ENCODE peak calls at places on chromosomes 3 and 15, in four cellular contexts. P is tibial nerve, C is brain microvascular endothelial cell, T is bronchial epithelial cell. E is an unnamed sample.

GRCh38 chr3:55511895-55512585 is 24.9 kb upstream of the WNT5A start:
- DNase-seq in P (no peak), C (no peak), T (peak; percentile 58), E (peak; percentile 42)

GRCh38 chr3:126395846-126396513 is 1.3 kb downstream of the CFAP100 start:
- DNase-seq in T (no peak), C (no peak), P (no peak), E (no peak)

GRCh38 chr3:192827208-192827607 is 90.4 kb downstream of the MB21D2 start:
- DNase-seq in P (no peak), T (no peak), C (no peak), E (no peak)

GRCh38 chr15:48802867-48803266 is 8.0 kb downstream of the CEP152 start:
- DNase-seq in P (no peak), T (peak; percentile 89), C (peak; percentile 94), E (peak; percentile 75)

GRCh38 chr15:67267951-67268941 is 13.7 kb downstream of the IQCH start:
- DNase-seq in C (no peak), T (no peak), P (no peak), E (no peak)

GRCh38 chr3:113132571-113132996 is 78.8 kb upstream of the BOC start:
- DNase-seq in C (no peak), T (peak; percentile 38), P (no peak), E (peak; percentile 53)

GRCh38 chr3:124026516-124026915 is 34.6 kb upstream of the ROPN1 start:
- DNase-seq in T (no peak), C (no peak), P (no peak), E (no peak)

GRCh38 chr3:69569520-69569919 is 169.7 kb upstream of the MITF start:
- DNase-seq in P (no peak), C (no peak), T (no peak), E (no peak)

GRCh38 chr3:54427951-54428871 is 305.9 kb downstream of the CACNA2D3 start:
- DNase-seq in C (peak; percentile 70), P (peak; percentile 78), T (peak; percentile 68), E (peak; percentile 31)

GRCh38 chr3:195096053-195096452 is 174.9 kb downstream of the XXYLT1 start:
- DNase-seq in C (no peak), P (no peak), T (no peak), E (no peak)

GRCh38 chr3:107431298-107432012 is 54.2 kb downstream of the CCDC54 start:
- DNase-seq in T (no peak), P (peak; percentile 68), C (peak; percentile 40), E (no peak)

GRCh38 chr3:120634539-120634938 is 38.4 kb downstream of the NDUFB4 start:
- DNase-seq in C (no peak), P (no peak), T (peak; percentile 38), E (no peak)

GRCh38 chr3:59733041-59733809 is 683.4 kb upstream of the CFAP20DC start:
- DNase-seq in C (no peak), T (no peak), P (no peak), E (no peak)

GRCh38 chr15:27399236-27399635 is 428.3 kb downstream of the GABRG3 start:
- DNase-seq in P (no peak), C (no peak), T (no peak), E (no peak)

GRCh38 chr3:24690777-24691176 is 196.1 kb upstream of the THRB start:
- DNase-seq in P (no peak), T (no peak), C (no peak), E (no peak)
- H3K27me3 ChIP-seq in P (no peaks in the 10 kb centered on the region), T (no peaks in the 10 kb centered on the region), C (no peaks in the 10 kb centered on the region), E (no peaks in the 10 kb centered on the region)

GRCh38 chr3:901953-902778 is 190.7 kb upstream of the CNTN6 start:
- DNase-seq in T (peak; percentile 18), P (no peak), C (no peak), E (no peak)
- TF ChIP-seq CTCF in T (peak; percentile 28), P (no peak), C (peak; percentile 19), E (peak; percentile 69)

GRCh38 chr3:147404000-147404799 is 2.1 kb downstream of the ZIC4 start:
- DNase-seq in P (no peak), T (no peak), C (no peak), E (no peak)
- H3K27me3 ChIP-seq in P (peaks cover 100% of the 10 kb centered on the region), T (peaks cover 45% of the 10 kb centered on the region), C (no peaks in the 10 kb centered on the region), E (peaks cover 90% of the 10 kb centered on the region)

GRCh38 chr3:142929109-142929508 is 34.4 kb downstream of the PAQR9 start:
- DNase-seq in T (peak; percentile 64), P (no peak), C (peak; percentile 43), E (peak; percentile 52)

GRCh38 chr3:142934128-142934896 is 29.2 kb downstream of the PAQR9 start:
- DNase-seq in C (no peak), T (no peak), P (no peak), E (no peak)

GRCh38 chr3:142929890-142930289 is 33.6 kb downstream of the PAQR9 start:
- DNase-seq in P (no peak), T (no peak), C (no peak), E (no peak)

GRCh38 chr3:142930510-142930909 is 33.0 kb downstream of the PAQR9 start:
- DNase-seq in T (no peak), C (no peak), P (no peak), E (no peak)

GRCh38 chr3:142931222-142931621 is 32.3 kb downstream of the PAQR9 start:
- DNase-seq in T (peak; percentile 52), C (no peak), P (no peak), E (no peak)
- TF ChIP-seq CTCF in T (peak; percentile 5), C (peak; percentile 57), P (no peak), E (peak; percentile 35)

GRCh38 chr15:89747708-89748682 is 3.1 kb downstream of the MESP1 start:
- DNase-seq in T (no peak), C (no peak), P (no peak), E (no peak)

GRCh38 chr15:89743594-89743993 is 7.5 kb downstream of the MESP1 start:
- DNase-seq in C (no peak), T (peak; percentile 12), P (no peak), E (no peak)

GRCh38 chr15:89746386-89746974 is 4.6 kb downstream of the MESP1 start:
- DNase-seq in T (no peak), P (no peak), C (no peak), E (no peak)

GRCh38 chr15:89745131-89745530 is 5.9 kb downstream of the MESP1 start:
- DNase-seq in C (no peak), P (no peak), T (no peak), E (no peak)

GRCh38 chr15:89745768-89746167 is 5.3 kb downstream of the MESP1 start:
- DNase-seq in T (no peak), P (no peak), C (no peak), E (no peak)
- H3K27me3 ChIP-seq in T (peaks cover 10% of the 10 kb centered on the region), P (peaks cover 41% of the 10 kb centered on the region), C (peaks cover 3% of the 10 kb centered on the region), E (peaks cover 19% of the 10 kb centered on the region)

DNA sequence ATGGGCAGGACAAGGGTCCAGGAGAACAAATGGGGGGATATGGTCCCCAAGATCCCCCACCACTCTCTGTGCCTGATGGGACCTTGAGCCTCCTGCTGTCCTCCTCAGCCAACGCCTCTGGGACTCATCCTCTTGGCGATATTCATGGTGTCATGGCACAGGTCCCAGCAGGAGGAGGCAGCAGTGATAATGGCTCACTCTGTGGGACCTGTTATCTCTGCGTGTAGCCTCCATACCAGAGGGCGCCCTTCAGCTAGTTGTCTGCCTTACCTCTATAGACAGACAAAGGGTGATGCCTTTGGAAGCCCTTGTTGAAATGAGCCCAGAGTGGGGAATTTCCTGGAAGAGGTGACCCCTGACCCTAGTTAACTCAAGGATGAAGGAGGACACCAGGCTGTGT is 7.4 kb downstream of the ZBTB47 start:
- DNase-seq in T (no peak), P (no peak), C (no peak), E (no peak)
- TF ChIP-seq CTCF in T (peak; percentile 14), P (no peak), C (no peak), E (peak; percentile 62)

GRCh38 chr3:170159933-170160332 is 21.6 kb downstream of the PHC3 start:
- DNase-seq in P (no peak), C (no peak), T (no peak), E (no peak)

GRCh38 chr3:170162630-170163029 is 18.9 kb downstream of the PHC3 start:
- DNase-seq in C (no peak), P (no peak), T (no peak), E (no peak)

GRCh38 chr3:170155604-170156003 is 25.9 kb downstream of the PHC3 start:
- DNase-seq in P (no peak), T (no peak), C (no peak), E (no peak)

GRCh38 chr3:170162052-170162451 is 19.5 kb downstream of the PHC3 start:
- DNase-seq in T (peak; percentile 37), C (no peak), P (no peak), E (no peak)

DNA sequence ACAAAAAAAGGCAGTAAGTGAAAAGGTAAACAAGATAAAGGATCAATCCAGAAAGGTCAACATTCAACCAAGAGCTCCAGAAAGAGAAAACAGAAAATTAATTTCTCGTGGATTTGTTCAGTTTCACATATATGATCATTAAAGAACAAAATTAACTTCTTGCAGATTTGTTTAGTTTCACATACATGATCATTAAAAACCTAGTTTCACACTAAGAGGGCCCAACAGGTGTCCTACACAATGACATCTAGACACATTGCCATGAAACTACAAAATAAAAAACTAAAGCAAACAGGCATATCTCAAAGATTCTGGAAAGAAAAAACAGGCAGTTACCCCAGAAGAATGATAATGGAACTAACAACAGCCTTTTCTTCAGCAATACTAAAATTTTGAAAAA is 22.1 kb downstream of the PHC3 start:
- DNase-seq in P (no peak), C (no peak), T (no peak), E (no peak)
- H3K27me3 ChIP-seq in P (no peaks in the 10 kb centered on the region), C (no peaks in the 10 kb centered on the region), T (no peaks in the 10 kb centered on the region), E (no peaks in the 10 kb centered on the region)